ENCODE peak calls at places on chromosomes 11 and 22, in seven cellular contexts. D is heart right ventricle; N is KBM-7; J is endodermal cell; K is ecto neural progenitor cell; B is neuronal stem cell; F is activated naive CD8-positive, alpha-beta T cell treated with anti-CD3 and anti-CD28 coated beads, Interleukin-2, amount 10 ng/mL, durations not matched to agents 7 days and 5 days. M is an unnamed sample.

GRCh38 chr11:92886243-92886905 is 83.1 kb upstream of the MTNR1B start:
- DNase-seq in N (peak; percentile 55), J (peak; percentile 82), K (peak; percentile 60), F (no peak), B (peak; percentile 64), D (no peak), M (peak; percentile 68)

GRCh38 chr22:17159504-17159951 is 451 bp upstream of the HDHD5 start:
- DNase-seq in J (no peak), D (peak; percentile 44), N (no peak), K (no peak), B (no peak), F (no peak), M (peak; percentile 34)

GRCh38 chr11:26891501-26891900 is 102.4 kb upstream of the FIBIN start:
- DNase-seq in D (no peak), F (no peak), N (no peak), J (no peak), K (no peak), B (no peak), M (no peak)

GRCh38 chr11:124760205-124760652 is 1.9 kb downstream of the ESAM start:
- DNase-seq in B (no peak), J (no peak), D (peak; percentile 69), K (peak; percentile 56), F (no peak), N (no peak), M (no peak)

GRCh38 chr11:74683279-74683871 is 47.9 kb downstream of the CHRDL2 start:
- DNase-seq in F (peak; percentile 36), D (peak; percentile 46), J (peak; percentile 62), N (no peak), K (peak; percentile 68), B (peak; percentile 26), M (peak; percentile 72)

GRCh38 chr11:21888814-21889213 is 304.1 kb upstream of the ANO5 start:
- DNase-seq in J (no peak), K (no peak), N (no peak), F (no peak), B (no peak), D (no peak), M (peak; percentile 45)

GRCh38 chr11:63666874-63667273 is 4.3 kb downstream of the ATL3 start:
- DNase-seq in N (no peak), J (peak; percentile 5), F (no peak), B (no peak), D (no peak), K (no peak), M (no peak)

GRCh38 chr11:75547617-75548054 is 14.4 kb upstream of the SERPINH1 start:
- DNase-seq in F (peak; percentile 56), B (peak; percentile 82), K (peak; percentile 88), J (peak; percentile 92), N (peak; percentile 47), D (peak; percentile 59), M (peak; percentile 82)

GRCh38 chr11:23644443-23644842 is 784.2 kb upstream of the CCDC179 start:
- DNase-seq in B (no peak), F (no peak), K (no peak), N (no peak), J (no peak), D (no peak), M (no peak)

GRCh38 chr22:23163665-23164064 is 16.6 kb upstream of the BCR start:
- DNase-seq in N (no peak), J (no peak), K (no peak), F (no peak), D (peak; percentile 50), B (no peak), M (no peak)

GRCh38 chr11:117443269-117444186 is 115.9 kb downstream of the CEP164 start:
- DNase-seq in N (peak; percentile 23), F (no peak), K (peak; percentile 87), D (peak; percentile 63), B (peak; percentile 59), J (peak; percentile 94), M (peak; percentile 12)

GRCh38 chr11:128565881-128566280 is 21.5 kb downstream of the ETS1 start:
- DNase-seq in N (no peak), J (no peak), D (no peak), B (no peak), F (no peak), K (no peak), M (no peak)

GRCh38 chr22:25078591-25078990 is 121.1 kb upstream of the CRYBB3 start:
- DNase-seq in N (no peak), J (no peak), F (no peak), D (no peak), B (no peak), K (no peak), M (no peak)

GRCh38 chr22:36439481-36440271 is 41.8 kb downstream of the TXN2 start:
- DNase-seq in J (peak; percentile 71), N (no peak), K (no peak), D (peak; percentile 68), B (no peak), F (no peak), M (no peak)

GRCh38 chr11:62555464-62556092 is 9.0 kb upstream of the AHNAK start:
- DNase-seq in N (peak; percentile 96), K (no peak), F (peak; percentile 58), B (no peak), J (no peak), D (no peak), M (no peak)